ENCODE peak calls at places on chromosomes 2 and 18, in ten cellular contexts. One of them, this sample, is unnamed.

GRCh38 chr2:171878481-171878993 is 15.5 kb downstream of the SLC25A12 start:
- DNase-seq in Right ventricle myocardium superior: no peak
- DNase-seq in H4: peak; percentile 56
- DNase-seq in mesothelial cell of epicardium: no peak
- DNase-seq in effector memory CD4-positive, alpha-beta T cell: no peak
- DNase-seq in epithelial cell of esophagus: peak; percentile 65
- DNase-seq in endodermal cell: no peak
- DNase-seq in activated CD8-positive, alpha-beta memory T cell treated with anti-CD3 and anti-CD28 coated beads, Interleukin-2, amount 50 U/mL, for 48 hours: no peak
- DNase-seq in GDM1: no peak
- DNase-seq in Ammon's horn: no peak
- DNase-seq in this sample: no peak

GRCh38 chr2:42202299-42203008 is 33.3 kb downstream of the EML4 start:
- DNase-seq in Right ventricle myocardium superior: no peak
- DNase-seq in H4: no peak
- DNase-seq in mesothelial cell of epicardium: no peak
- DNase-seq in effector memory CD4-positive, alpha-beta T cell: no peak
- DNase-seq in epithelial cell of esophagus: no peak
- DNase-seq in endodermal cell: no peak
- DNase-seq in activated CD8-positive, alpha-beta memory T cell treated with anti-CD3 and anti-CD28 coated beads, Interleukin-2, amount 50 U/mL, for 48 hours: no peak
- DNase-seq in GDM1: no peak
- DNase-seq in Ammon's horn: no peak
- DNase-seq in this sample: no peak

GRCh38 chr2:28994074-28994473 is 13.0 kb downstream of the TOGARAM2 start:
- DNase-seq in Right ventricle myocardium superior: no peak
- DNase-seq in H4: no peak
- DNase-seq in mesothelial cell of epicardium: no peak
- DNase-seq in effector memory CD4-positive, alpha-beta T cell: no peak
- DNase-seq in epithelial cell of esophagus: no peak
- DNase-seq in endodermal cell: peak; percentile 26
- DNase-seq in activated CD8-positive, alpha-beta memory T cell treated with anti-CD3 and anti-CD28 coated beads, Interleukin-2, amount 50 U/mL, for 48 hours: no peak
- DNase-seq in GDM1: no peak
- DNase-seq in Ammon's horn: no peak
- DNase-seq in this sample: no peak

GRCh38 chr2:11771971-11772615 is 25.7 kb downstream of the LPIN1 start:
- DNase-seq in Right ventricle myocardium superior: no peak
- DNase-seq in H4: no peak
- DNase-seq in mesothelial cell of epicardium: no peak
- DNase-seq in effector memory CD4-positive, alpha-beta T cell: no peak
- DNase-seq in epithelial cell of esophagus: no peak
- DNase-seq in endodermal cell: no peak
- DNase-seq in activated CD8-positive, alpha-beta memory T cell treated with anti-CD3 and anti-CD28 coated beads, Interleukin-2, amount 50 U/mL, for 48 hours: peak; percentile 23
- DNase-seq in GDM1: no peak
- DNase-seq in Ammon's horn: no peak
- DNase-seq in this sample: no peak

GRCh38 chr2:3320910-3321605 is 56.6 kb downstream of the EIPR1 start:
- DNase-seq in Right ventricle myocardium superior: no peak
- DNase-seq in H4: no peak
- DNase-seq in mesothelial cell of epicardium: no peak
- DNase-seq in effector memory CD4-positive, alpha-beta T cell: no peak
- DNase-seq in epithelial cell of esophagus: no peak
- DNase-seq in endodermal cell: no peak
- DNase-seq in activated CD8-positive, alpha-beta memory T cell treated with anti-CD3 and anti-CD28 coated beads, Interleukin-2, amount 50 U/mL, for 48 hours: no peak
- DNase-seq in GDM1: no peak
- DNase-seq in Ammon's horn: no peak
- DNase-seq in this sample: no peak

GRCh38 chr2:204948364-204948763 is 403.1 kb downstream of the PARD3B start:
- DNase-seq in Right ventricle myocardium superior: no peak
- DNase-seq in H4: no peak
- DNase-seq in mesothelial cell of epicardium: no peak
- DNase-seq in effector memory CD4-positive, alpha-beta T cell: no peak
- DNase-seq in epithelial cell of esophagus: no peak
- DNase-seq in endodermal cell: no peak
- DNase-seq in activated CD8-positive, alpha-beta memory T cell treated with anti-CD3 and anti-CD28 coated beads, Interleukin-2, amount 50 U/mL, for 48 hours: no peak
- DNase-seq in GDM1: no peak
- DNase-seq in Ammon's horn: no peak
- DNase-seq in this sample: no peak

GRCh38 chr18:2656237-2657042 is 914 bp downstream of the SMCHD1 start:
- DNase-seq in Right ventricle myocardium superior: peak; percentile 72
- DNase-seq in H4: no peak
- DNase-seq in mesothelial cell of epicardium: peak; percentile 24
- DNase-seq in effector memory CD4-positive, alpha-beta T cell: peak; percentile 45
- DNase-seq in epithelial cell of esophagus: peak; percentile 43
- DNase-seq in endodermal cell: peak; percentile 70
- DNase-seq in activated CD8-positive, alpha-beta memory T cell treated with anti-CD3 and anti-CD28 coated beads, Interleukin-2, amount 50 U/mL, for 48 hours: peak; percentile 78
- DNase-seq in GDM1: no peak
- DNase-seq in Ammon's horn: peak; percentile 10
- DNase-seq in this sample: peak; percentile 34

GRCh38 chr2:39530423-39530866 is 93.4 kb upstream of the MAP4K3 start:
- DNase-seq in Right ventricle myocardium superior: no peak
- DNase-seq in H4: peak; percentile 40
- DNase-seq in mesothelial cell of epicardium: no peak
- DNase-seq in effector memory CD4-positive, alpha-beta T cell: no peak
- DNase-seq in epithelial cell of esophagus: no peak
- DNase-seq in endodermal cell: no peak
- DNase-seq in activated CD8-positive, alpha-beta memory T cell treated with anti-CD3 and anti-CD28 coated beads, Interleukin-2, amount 50 U/mL, for 48 hours: no peak
- DNase-seq in GDM1: no peak
- DNase-seq in Ammon's horn: no peak
- DNase-seq in this sample: no peak

GRCh38 chr2:106801256-106801655 is 84.7 kb downstream of the ST6GAL2 start:
- DNase-seq in Right ventricle myocardium superior: no peak
- DNase-seq in H4: no peak
- DNase-seq in mesothelial cell of epicardium: no peak
- DNase-seq in effector memory CD4-positive, alpha-beta T cell: no peak
- DNase-seq in epithelial cell of esophagus: no peak
- DNase-seq in endodermal cell: peak; percentile 77
- DNase-seq in activated CD8-positive, alpha-beta memory T cell treated with anti-CD3 and anti-CD28 coated beads, Interleukin-2, amount 50 U/mL, for 48 hours: no peak
- DNase-seq in GDM1: no peak
- DNase-seq in Ammon's horn: no peak
- DNase-seq in this sample: no peak

GRCh38 chr2:235848055-235848454 is 320.1 kb downstream of the GBX2 start:
- DNase-seq in Right ventricle myocardium superior: no peak
- DNase-seq in H4: no peak
- DNase-seq in mesothelial cell of epicardium: no peak
- DNase-seq in effector memory CD4-positive, alpha-beta T cell: no peak
- DNase-seq in epithelial cell of esophagus: no peak
- DNase-seq in endodermal cell: peak; percentile 33
- DNase-seq in activated CD8-positive, alpha-beta memory T cell treated with anti-CD3 and anti-CD28 coated beads, Interleukin-2, amount 50 U/mL, for 48 hours: no peak
- DNase-seq in GDM1: no peak
- DNase-seq in Ammon's horn: no peak
- DNase-seq in this sample: no peak

GRCh38 chr2:31003717-31004116 is 134.5 kb downstream of the GALNT14 start:
- DNase-seq in Right ventricle myocardium superior: no peak
- DNase-seq in H4: no peak
- DNase-seq in mesothelial cell of epicardium: no peak
- DNase-seq in effector memory CD4-positive, alpha-beta T cell: no peak
- DNase-seq in epithelial cell of esophagus: no peak
- DNase-seq in endodermal cell: no peak
- DNase-seq in activated CD8-positive, alpha-beta memory T cell treated with anti-CD3 and anti-CD28 coated beads, Interleukin-2, amount 50 U/mL, for 48 hours: no peak
- DNase-seq in GDM1: no peak
- DNase-seq in Ammon's horn: peak; percentile 14
- DNase-seq in this sample: no peak

GRCh38 chr2:210445116-210445707 is 31.3 kb downstream of the LANCL1 start:
- DNase-seq in Right ventricle myocardium superior: no peak
- DNase-seq in H4: peak; percentile 16
- DNase-seq in mesothelial cell of epicardium: no peak
- DNase-seq in effector memory CD4-positive, alpha-beta T cell: no peak
- DNase-seq in epithelial cell of esophagus: peak; percentile 29
- DNase-seq in endodermal cell: no peak
- DNase-seq in activated CD8-positive, alpha-beta memory T cell treated with anti-CD3 and anti-CD28 coated beads, Interleukin-2, amount 50 U/mL, for 48 hours: no peak
- DNase-seq in GDM1: no peak
- DNase-seq in Ammon's horn: no peak
- DNase-seq in this sample: no peak

GRCh38 chr2:135256531-135257258 is 204.6 kb downstream of the RAB3GAP1 start:
- DNase-seq in Right ventricle myocardium superior: no peak
- DNase-seq in H4: no peak
- DNase-seq in mesothelial cell of epicardium: no peak
- DNase-seq in effector memory CD4-positive, alpha-beta T cell: no peak
- DNase-seq in epithelial cell of esophagus: peak; percentile 93
- DNase-seq in endodermal cell: no peak
- DNase-seq in activated CD8-positive, alpha-beta memory T cell treated with anti-CD3 and anti-CD28 coated beads, Interleukin-2, amount 50 U/mL, for 48 hours: no peak
- DNase-seq in GDM1: no peak
- DNase-seq in Ammon's horn: no peak
- DNase-seq in this sample: no peak

GRCh38 chr2:60453301-60453700 is 100.2 kb downstream of the BCL11A start:
- DNase-seq in Right ventricle myocardium superior: no peak
- DNase-seq in H4: no peak
- DNase-seq in mesothelial cell of epicardium: no peak
- DNase-seq in effector memory CD4-positive, alpha-beta T cell: no peak
- DNase-seq in epithelial cell of esophagus: no peak
- DNase-seq in endodermal cell: peak; percentile 85
- DNase-seq in activated CD8-positive, alpha-beta memory T cell treated with anti-CD3 and anti-CD28 coated beads, Interleukin-2, amount 50 U/mL, for 48 hours: no peak
- DNase-seq in GDM1: no peak
- DNase-seq in Ammon's horn: no peak
- DNase-seq in this sample: no peak

GRCh38 chr18:4119127-4119648 is 335.9 kb downstream of the DLGAP1 start:
- DNase-seq in Right ventricle myocardium superior: no peak
- DNase-seq in H4: no peak
- DNase-seq in mesothelial cell of epicardium: no peak
- DNase-seq in effector memory CD4-positive, alpha-beta T cell: no peak
- DNase-seq in epithelial cell of esophagus: no peak
- DNase-seq in endodermal cell: peak; percentile 74
- DNase-seq in activated CD8-positive, alpha-beta memory T cell treated with anti-CD3 and anti-CD28 coated beads, Interleukin-2, amount 50 U/mL, for 48 hours: no peak
- DNase-seq in GDM1: no peak
- DNase-seq in Ammon's horn: no peak
- DNase-seq in this sample: no peak

GRCh38 chr2:28292491-28292890 is 100.2 kb upstream of the FOSL2 start:
- DNase-seq in Right ventricle myocardium superior: no peak
- DNase-seq in H4: no peak
- DNase-seq in mesothelial cell of epicardium: no peak
- DNase-seq in effector memory CD4-positive, alpha-beta T cell: no peak
- DNase-seq in epithelial cell of esophagus: no peak
- DNase-seq in endodermal cell: no peak
- DNase-seq in activated CD8-positive, alpha-beta memory T cell treated with anti-CD3 and anti-CD28 coated beads, Interleukin-2, amount 50 U/mL, for 48 hours: no peak
- DNase-seq in GDM1: no peak
- DNase-seq in Ammon's horn: no peak
- DNase-seq in this sample: no peak

GRCh38 chr18:13622751-13623150 is 103.6 kb downstream of the FAM210A start:
- DNase-seq in Right ventricle myocardium superior: no peak
- DNase-seq in H4: no peak
- DNase-seq in mesothelial cell of epicardium: no peak
- DNase-seq in effector memory CD4-positive, alpha-beta T cell: no peak
- DNase-seq in epithelial cell of esophagus: no peak
- DNase-seq in endodermal cell: no peak
- DNase-seq in activated CD8-positive, alpha-beta memory T cell treated with anti-CD3 and anti-CD28 coated beads, Interleukin-2, amount 50 U/mL, for 48 hours: no peak
- DNase-seq in GDM1: no peak
- DNase-seq in Ammon's horn: no peak
- DNase-seq in this sample: no peak

GRCh38 chr2:206723288-206723687 is 5.1 kb upstream of the DYTN start:
- DNase-seq in Right ventricle myocardium superior: no peak
- DNase-seq in H4: no peak
- DNase-seq in mesothelial cell of epicardium: no peak
- DNase-seq in effector memory CD4-positive, alpha-beta T cell: no peak
- DNase-seq in epithelial cell of esophagus: no peak
- DNase-seq in endodermal cell: no peak
- DNase-seq in activated CD8-positive, alpha-beta memory T cell treated with anti-CD3 and anti-CD28 coated beads, Interleukin-2, amount 50 U/mL, for 48 hours: no peak
- DNase-seq in GDM1: no peak
- DNase-seq in Ammon's horn: no peak
- DNase-seq in this sample: no peak

GRCh38 chr2:112147382-112147781 is 9.2 kb downstream of the FBLN7 start:
- DNase-seq in Right ventricle myocardium superior: peak; percentile 67
- DNase-seq in H4: no peak
- DNase-seq in mesothelial cell of epicardium: no peak
- DNase-seq in effector memory CD4-positive, alpha-beta T cell: no peak
- DNase-seq in epithelial cell of esophagus: no peak
- DNase-seq in endodermal cell: no peak
- DNase-seq in activated CD8-positive, alpha-beta memory T cell treated with anti-CD3 and anti-CD28 coated beads, Interleukin-2, amount 50 U/mL, for 48 hours: no peak
- DNase-seq in GDM1: no peak
- DNase-seq in Ammon's horn: no peak
- DNase-seq in this sample: no peak

GRCh38 chr18:48200631-48201336 is 208.4 kb downstream of the ZBTB7C start:
- DNase-seq in Right ventricle myocardium superior: no peak
- DNase-seq in H4: no peak
- DNase-seq in mesothelial cell of epicardium: no peak
- DNase-seq in effector memory CD4-positive, alpha-beta T cell: no peak
- DNase-seq in epithelial cell of esophagus: no peak
- DNase-seq in endodermal cell: no peak
- DNase-seq in activated CD8-positive, alpha-beta memory T cell treated with anti-CD3 and anti-CD28 coated beads, Interleukin-2, amount 50 U/mL, for 48 hours: no peak
- DNase-seq in GDM1: no peak
- DNase-seq in Ammon's horn: no peak
- DNase-seq in this sample: no peak

GRCh38 chr2:238856713-238857567 is 9.1 kb downstream of the TWIST2 start:
- DNase-seq in Right ventricle myocardium superior: no peak
- DNase-seq in H4: no peak
- DNase-seq in mesothelial cell of epicardium: no peak
- DNase-seq in effector memory CD4-positive, alpha-beta T cell: no peak
- DNase-seq in epithelial cell of esophagus: no peak
- DNase-seq in endodermal cell: peak; percentile 39
- DNase-seq in activated CD8-positive, alpha-beta memory T cell treated with anti-CD3 and anti-CD28 coated beads, Interleukin-2, amount 50 U/mL, for 48 hours: no peak
- DNase-seq in GDM1: no peak
- DNase-seq in Ammon's horn: no peak
- DNase-seq in this sample: no peak

GRCh38 chr18:421236-422155 is 79.0 kb downstream of the COLEC12 start:
- DNase-seq in Right ventricle myocardium superior: no peak
- DNase-seq in H4: peak; percentile 23
- DNase-seq in mesothelial cell of epicardium: no peak
- DNase-seq in effector memory CD4-positive, alpha-beta T cell: no peak
- DNase-seq in epithelial cell of esophagus: no peak
- DNase-seq in endodermal cell: no peak
- DNase-seq in activated CD8-positive, alpha-beta memory T cell treated with anti-CD3 and anti-CD28 coated beads, Interleukin-2, amount 50 U/mL, for 48 hours: no peak
- DNase-seq in GDM1: no peak
- DNase-seq in Ammon's horn: no peak
- DNase-seq in this sample: no peak

GRCh38 chr2:226796840-226797288 is 2.8 kb downstream of the IRS1 start:
- DNase-seq in Right ventricle myocardium superior: peak; percentile 62
- DNase-seq in H4: no peak
- DNase-seq in mesothelial cell of epicardium: no peak
- DNase-seq in effector memory CD4-positive, alpha-beta T cell: no peak
- DNase-seq in epithelial cell of esophagus: peak; percentile 40
- DNase-seq in endodermal cell: peak; percentile 59
- DNase-seq in activated CD8-positive, alpha-beta memory T cell treated with anti-CD3 and anti-CD28 coated beads, Interleukin-2, amount 50 U/mL, for 48 hours: no peak
- DNase-seq in GDM1: no peak
- DNase-seq in Ammon's horn: peak; percentile 55
- DNase-seq in this sample: no peak

GRCh38 chr2:6186332-6187100 is 494.3 kb downstream of the SOX11 start:
- DNase-seq in Right ventricle myocardium superior: no peak
- DNase-seq in H4: peak; percentile 33
- DNase-seq in mesothelial cell of epicardium: no peak
- DNase-seq in effector memory CD4-positive, alpha-beta T cell: no peak
- DNase-seq in epithelial cell of esophagus: peak; percentile 4
- DNase-seq in endodermal cell: no peak
- DNase-seq in activated CD8-positive, alpha-beta memory T cell treated with anti-CD3 and anti-CD28 coated beads, Interleukin-2, amount 50 U/mL, for 48 hours: no peak
- DNase-seq in GDM1: no peak
- DNase-seq in Ammon's horn: no peak
- DNase-seq in this sample: no peak

GRCh38 chr2:150137338-150137737 is 350.1 kb downstream of the RND3 start:
- DNase-seq in Right ventricle myocardium superior: no peak
- DNase-seq in H4: no peak
- DNase-seq in mesothelial cell of epicardium: no peak
- DNase-seq in effector memory CD4-positive, alpha-beta T cell: no peak
- DNase-seq in epithelial cell of esophagus: peak; percentile 84
- DNase-seq in endodermal cell: no peak
- DNase-seq in activated CD8-positive, alpha-beta memory T cell treated with anti-CD3 and anti-CD28 coated beads, Interleukin-2, amount 50 U/mL, for 48 hours: no peak
- DNase-seq in GDM1: no peak
- DNase-seq in Ammon's horn: no peak
- DNase-seq in this sample: no peak

GRCh38 chr2:225694664-225695063 is 295.2 kb downstream of the NYAP2 start:
- DNase-seq in Right ventricle myocardium superior: no peak
- DNase-seq in H4: no peak
- DNase-seq in mesothelial cell of epicardium: no peak
- DNase-seq in effector memory CD4-positive, alpha-beta T cell: no peak
- DNase-seq in epithelial cell of esophagus: peak; percentile 30
- DNase-seq in endodermal cell: no peak
- DNase-seq in activated CD8-positive, alpha-beta memory T cell treated with anti-CD3 and anti-CD28 coated beads, Interleukin-2, amount 50 U/mL, for 48 hours: no peak
- DNase-seq in GDM1: no peak
- DNase-seq in Ammon's horn: no peak
- DNase-seq in this sample: no peak

GRCh38 chr2:164841719-164842623 is at the start of gene COBLL1:
- DNase-seq in Right ventricle myocardium superior: peak; percentile 82
- DNase-seq in H4: peak; percentile 59
- DNase-seq in mesothelial cell of epicardium: peak; percentile 71
- DNase-seq in effector memory CD4-positive, alpha-beta T cell: no peak
- DNase-seq in epithelial cell of esophagus: peak; percentile 92
- DNase-seq in endodermal cell: peak; percentile 96
- DNase-seq in activated CD8-positive, alpha-beta memory T cell treated with anti-CD3 and anti-CD28 coated beads, Interleukin-2, amount 50 U/mL, for 48 hours: peak; percentile 62
- DNase-seq in GDM1: peak; percentile 57
- DNase-seq in Ammon's horn: peak; percentile 64
- DNase-seq in this sample: no peak

GRCh38 chr2:217993055-217993645 is 9.6 kb downstream of the TNS1 start:
- DNase-seq in Right ventricle myocardium superior: peak; percentile 1
- DNase-seq in H4: peak; percentile 54
- DNase-seq in mesothelial cell of epicardium: no peak
- DNase-seq in effector memory CD4-positive, alpha-beta T cell: no peak
- DNase-seq in epithelial cell of esophagus: peak; percentile 72
- DNase-seq in endodermal cell: no peak
- DNase-seq in activated CD8-positive, alpha-beta memory T cell treated with anti-CD3 and anti-CD28 coated beads, Interleukin-2, amount 50 U/mL, for 48 hours: no peak
- DNase-seq in GDM1: no peak
- DNase-seq in Ammon's horn: no peak
- DNase-seq in this sample: no peak